ENCODE peak calls at places on chromosomes 6 and 20, in ten cellular contexts. L is transverse colon, D is stomach, U is esophagus muscularis mucosa, C is breast epithelium, Q is suprapubic skin, E is sigmoid colon, Y is HepG2, K is vagina, O is HCT116. N is an unnamed sample. For H3K4me1, the result is how much of the 10 kb centered on the place peaks cover.

GRCh38 chr6:4664117-4664626 is 112.0 kb upstream of the CDYL start:
- DNase-seq in L (peak), D (no peak), U (no peak), C (no peak), Q (peak), E (peak), Y (no peak), K (peak), O (no peak), N (no peak)

GRCh38 chr6:156846845-156847599 is 69.8 kb downstream of the ARID1B start:
- DNase-seq in L (no peak), D (no peak), U (no peak), C (no peak), Q (no peak), E (no peak), Y (no peak), K (no peak), O (no peak), N (no peak)

GRCh38 chr20:60224914-60225313 is 266.7 kb downstream of the CDH26 start:
- DNase-seq in L (no peak), D (no peak), U (no peak), C (no peak), Q (no peak), E (no peak), Y (peak), K (no peak), O (no peak), N (no peak)

GRCh38 chr20:63009044-63009961 is 2.5 kb upstream of the BHLHE23 start:
- DNase-seq in L (peak), D (peak), U (no peak), C (peak), Q (no peak), E (peak), Y (peak), K (no peak), O (peak), N (peak)

GRCh38 chr6:32148722-32149576 is 2.8 kb downstream of the PRRT1 start:
- DNase-seq in L (peak), D (peak), U (no peak), C (no peak), Q (peak), E (no peak), Y (no peak), K (no peak), O (no peak), N (peak)

GRCh38 chr6:43475506-43475905 is 1.9 kb upstream of the TJAP1 start:
- DNase-seq in L (no peak), D (no peak), U (no peak), C (no peak), Q (no peak), E (no peak), Y (no peak), K (no peak), O (no peak), N (no peak)

GRCh38 chr6:169370666-169371343 is 117.2 kb upstream of the THBS2 start:
- DNase-seq in L (no peak), D (no peak), U (no peak), C (no peak), Q (no peak), E (no peak), Y (no peak), K (no peak), O (no peak), N (no peak)

GRCh38 chr20:30502670-30503069 is 754.8 kb upstream of the DEFB115 start:
- DNase-seq in L (no peak), D (no peak), U (peak), C (no peak), Q (no peak), E (no peak), Y (no peak), K (no peak), O (no peak), N (no peak)

GRCh38 chr20:48875233-48875913 is 46.1 kb upstream of the ARFGEF2 start:
- DNase-seq in L (no peak), D (no peak), U (no peak), C (no peak), Q (no peak), E (no peak), Y (no peak), K (no peak), O (no peak), N (no peak)

GRCh38 chr6:34130870-34131269 is 15.0 kb downstream of the GRM4 start:
- DNase-seq in L (no peak), D (no peak), U (no peak), C (no peak), Q (no peak), E (no peak), Y (no peak), K (no peak), O (no peak), N (no peak)

DNA sequence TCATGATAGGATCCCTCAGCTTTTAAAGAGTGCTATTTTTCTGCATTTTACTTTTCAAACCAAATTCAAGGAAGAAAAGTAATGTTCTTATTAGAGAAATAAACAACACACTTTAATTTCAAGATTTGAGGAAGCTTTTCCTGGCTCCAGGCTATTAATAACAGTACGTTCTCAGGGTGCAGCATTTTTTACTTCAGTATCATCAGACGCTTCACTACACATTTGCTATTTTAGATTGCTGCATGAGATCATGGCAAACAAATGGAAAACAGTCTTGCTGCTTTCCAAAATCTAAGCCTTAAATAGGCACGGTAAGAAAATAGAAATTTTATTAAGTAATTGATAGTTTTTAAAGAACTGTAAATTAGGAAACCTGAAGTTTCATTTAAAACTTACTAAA is 253.6 kb upstream of the EXOC2 start:
- DNase-seq in L (no peak), D (no peak), U (no peak), C (no peak), Q (no peak), E (no peak), Y (no peak), K (no peak), O (no peak), N (no peak)
- TF ChIP-seq POLR2AphosphoS5 in L (no peak), D (no peak), U (no peak), C (no peak), Q (no peak), E (no peak), Y (no peak), K (no peak), O (no peak), N (no peak)

DNA sequence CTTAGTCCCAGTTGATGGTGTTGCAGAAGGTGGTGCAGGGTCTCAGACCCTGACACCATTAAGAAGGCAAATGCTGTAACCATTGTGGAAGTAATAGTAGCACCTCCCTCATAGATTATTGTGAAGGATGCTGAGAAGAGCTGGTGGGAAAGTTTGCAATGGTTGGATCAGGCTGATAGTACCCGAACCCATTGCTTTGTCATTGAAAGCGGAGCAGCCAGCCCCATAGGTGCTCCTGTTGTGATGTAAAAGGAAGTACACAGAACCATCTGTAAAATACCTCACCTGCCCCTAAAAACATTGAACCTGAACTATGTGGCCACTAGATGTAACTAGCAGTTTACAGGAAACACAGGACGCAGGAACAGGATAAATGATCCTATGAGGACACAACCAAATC is 31.5 kb downstream of the RIOK1 start:
- DNase-seq in L (no peak), D (no peak), U (no peak), C (no peak), Q (no peak), E (no peak), Y (no peak), K (no peak), O (no peak), N (no peak)
- TF ChIP-seq POLR2A in L (no peak), D (no peak), U (no peak), C (no peak), Q (no peak), E (no peak), Y (no peak), K (no peak), O (no peak), N (no peak)

DNA sequence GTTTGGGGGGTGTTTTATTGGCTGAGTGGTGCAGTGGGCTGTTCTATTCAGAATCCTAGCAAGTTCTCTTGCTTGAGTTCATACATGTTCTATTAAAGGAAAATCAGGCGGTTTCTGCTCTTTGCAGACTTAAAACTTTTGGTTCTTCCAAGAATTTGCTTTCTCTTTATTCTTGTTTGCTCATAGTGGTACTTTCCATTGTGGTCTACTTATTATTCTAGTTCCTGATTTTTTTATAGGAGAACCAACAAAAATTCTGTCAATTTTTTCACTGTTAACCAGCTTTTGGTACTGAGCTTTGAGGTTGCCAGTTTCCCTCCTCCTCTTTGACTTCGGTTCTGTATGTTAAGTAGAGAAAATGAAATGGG is 6.7 kb downstream of the AFDN start:
- DNase-seq in L (no peak), D (no peak), U (no peak), C (no peak), Q (no peak), E (no peak), Y (no peak), K (no peak), O (no peak), N (no peak)
- H3K4me1 ChIP-seq in L (under half), D (half or more), U (under half), C (under half), Q (under half), E (half or more), Y (half or more), K (under half), O (under half), N (under half)

DNA sequence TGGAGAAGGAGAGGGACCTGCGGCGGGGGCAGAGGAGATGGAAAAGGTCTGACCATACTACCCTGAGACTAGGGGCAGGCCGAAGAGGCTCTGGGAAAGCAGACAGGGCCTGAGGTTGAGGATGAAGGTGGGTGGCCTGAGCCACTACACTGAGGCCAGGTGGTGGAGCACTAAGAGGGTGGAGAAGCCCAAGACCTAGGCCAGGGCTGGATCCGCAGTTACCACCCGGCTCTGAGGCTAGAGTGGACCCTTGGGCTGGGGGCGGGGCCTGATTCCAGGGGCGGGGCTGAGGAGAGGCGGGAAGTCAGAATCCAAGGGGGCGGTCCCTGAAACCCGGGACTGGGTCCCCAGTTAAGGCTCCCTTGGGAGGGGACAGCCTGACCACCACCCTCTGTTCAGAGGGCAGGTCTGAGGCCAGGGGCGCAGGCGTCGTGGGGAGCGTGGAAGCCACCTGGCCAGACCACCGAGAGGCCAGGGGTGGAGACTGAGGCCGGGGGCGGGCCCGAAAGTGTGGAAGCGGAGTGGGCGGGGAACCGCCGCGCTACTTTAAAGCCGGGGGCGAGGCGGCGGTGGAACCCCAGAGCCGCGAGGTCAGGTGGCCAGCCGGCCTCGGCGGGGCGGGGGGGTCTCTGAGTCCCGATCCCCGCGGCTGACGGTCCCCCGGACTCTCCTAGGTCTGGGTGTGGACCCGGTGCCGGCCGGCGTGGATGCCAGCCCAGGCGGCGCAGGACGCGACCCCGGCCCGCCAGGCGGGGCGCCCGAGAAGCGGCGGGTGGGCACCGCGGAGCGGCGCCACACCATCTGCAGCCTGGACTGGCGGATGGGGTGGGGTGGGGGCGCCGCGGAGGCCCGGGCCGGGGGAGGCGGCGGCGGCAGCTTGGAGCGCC is 8.3 kb downstream of the CCM2L start:
- DNase-seq in L (peak), D (peak), U (no peak), C (peak), Q (peak), E (no peak), Y (peak), K (no peak), O (peak), N (peak)
- TF ChIP-seq POLR2AphosphoS5 in L (no peak), D (no peak), U (no peak), C (no peak), Q (no peak), E (no peak), Y (no peak), K (peak), O (peak), N (no peak)

DNA sequence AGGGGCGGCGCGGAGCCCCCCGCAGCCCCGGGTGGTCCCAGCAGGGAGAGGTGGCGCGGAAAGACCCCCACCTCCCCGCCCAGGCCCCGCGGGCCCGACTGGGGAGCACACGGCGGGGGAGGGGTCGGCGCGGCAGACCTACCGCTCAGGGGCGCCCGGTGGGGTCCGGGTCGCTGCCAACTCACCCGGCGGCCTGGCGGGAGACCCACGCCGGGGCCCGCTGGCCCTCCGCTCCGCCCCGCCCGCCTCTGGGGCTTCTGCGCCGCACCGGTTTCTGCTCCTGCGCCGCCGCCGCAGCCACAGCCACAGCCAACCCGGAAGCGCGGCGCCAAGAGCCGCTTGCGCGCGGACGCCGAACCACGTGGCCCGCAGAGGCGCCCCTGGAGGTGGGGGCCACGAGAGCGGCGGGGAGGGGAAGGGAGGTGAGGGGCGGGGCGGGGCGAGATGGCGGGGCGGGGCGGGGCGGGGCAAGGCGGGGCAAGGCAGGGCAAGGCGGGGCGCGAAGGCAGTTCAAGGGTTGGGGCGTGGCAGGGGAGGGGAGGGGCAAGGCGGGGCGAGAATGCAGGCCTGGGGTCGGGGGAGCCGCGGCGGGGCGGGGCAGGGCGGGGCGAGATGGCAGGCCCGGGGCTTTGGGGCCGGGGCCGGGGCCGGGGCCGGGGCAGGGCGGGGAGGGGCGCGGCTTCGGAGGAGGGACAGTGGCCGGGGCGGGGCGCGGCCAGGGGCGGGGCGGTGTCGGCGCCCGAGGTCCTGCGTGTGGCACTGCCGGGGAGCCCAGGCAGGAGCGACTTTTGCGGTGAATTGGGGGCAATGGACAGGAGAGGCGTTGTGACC is at the start of gene ZBTB24:
- DNase-seq in L (peak), D (peak), U (peak), C (peak), Q (peak), E (peak), Y (peak), K (peak), O (peak), N (peak)
- TF ChIP-seq POLR2A in L (peak), D (no peak), U (peak), C (no peak), Q (peak), E (no peak), Y (peak), K (no peak), O (no peak), N (peak)